ENCODE peak calls at places on chromosomes 3 and 15, in nine cellular contexts. R is GM12878, C is heart left ventricle, D is body of pancreas, U is WTC11, M is AG09309, P is Panc1, J is tibial nerve, A is neural crest cell. T is an unnamed sample.
A peak's percentile ranks its signal among the peaks of the same experiment; 100 is the strongest.

GRCh38 chr3:66789584-66790237 is 208.4 kb upstream of the KBTBD8 start:
- DNase-seq in R (no peak), C (no peak), D (peak; percentile 7), U (no peak), M (no peak), P (no peak), J (no peak), A (no peak), T (no peak)

GRCh38 chr15:74614744-74615312 is 808 bp upstream of the CLK3 start:
- DNase-seq in R (peak; percentile 62), C (peak; percentile 93), D (peak; percentile 80), U (peak; percentile 60), M (no peak), P (no peak), J (peak; percentile 69), A (peak; percentile 39), T (peak; percentile 84)

GRCh38 chr3:46218310-46218709 is 10.2 kb upstream of the CCR1 start:
- DNase-seq in R (no peak), C (no peak), D (no peak), U (no peak), M (no peak), P (no peak), J (no peak), A (no peak), T (no peak)

GRCh38 chr15:100301905-100302431 is 39.8 kb downstream of the ADAMTS17 start:
- DNase-seq in R (no peak), C (no peak), D (no peak), U (no peak), M (no peak), P (no peak), J (no peak), A (no peak), T (no peak)

GRCh38 chr3:42052132-42052866 is 38.9 kb upstream of the TRAK1 start:
- DNase-seq in R (no peak), C (no peak), D (no peak), U (no peak), M (no peak), P (no peak), J (no peak), A (no peak), T (no peak)

GRCh38 chr15:60423540-60423939 is 25.8 kb upstream of the ANXA2 start:
- DNase-seq in R (no peak), C (no peak), D (no peak), U (no peak), M (peak; percentile 75), P (no peak), J (no peak), A (no peak), T (no peak)

GRCh38 chr15:87762110-87762509 is 494.4 kb downstream of the NTRK3 start:
- DNase-seq in R (no peak), C (no peak), D (no peak), U (no peak), M (no peak), P (no peak), J (peak; percentile 24), A (no peak), T (no peak)

GRCh38 chr3:134281912-134282658 is 31.4 kb upstream of the RYK start:
- DNase-seq in R (no peak), C (no peak), D (no peak), U (no peak), M (no peak), P (no peak), J (no peak), A (no peak), T (no peak)

GRCh38 chr15:85623648-85624047 is 171.1 kb downstream of the KLHL25 start:
- DNase-seq in R (no peak), C (no peak), D (no peak), U (no peak), M (no peak), P (no peak), J (no peak), A (no peak), T (no peak)

GRCh38 chr15:63186065-63186464 is 3.3 kb upstream of the RAB8B start:
- DNase-seq in R (no peak), C (no peak), D (no peak), U (no peak), M (no peak), P (no peak), J (no peak), A (no peak), T (no peak)

GRCh38 chr3:149763565-149763964 is 11.3 kb upstream of the COMMD2 start:
- DNase-seq in R (no peak), C (no peak), D (no peak), U (no peak), M (no peak), P (no peak), J (no peak), A (no peak), T (no peak)

GRCh38 chr3:149764302-149764701 is 12.0 kb upstream of the COMMD2 start:
- DNase-seq in R (no peak), C (no peak), D (no peak), U (no peak), M (no peak), P (no peak), J (no peak), A (no peak), T (no peak)

GRCh38 chr3:149768704-149769103 is 16.4 kb upstream of the COMMD2 start:
- DNase-seq in R (no peak), C (no peak), D (no peak), U (no peak), M (no peak), P (no peak), J (no peak), A (no peak), T (no peak)

GRCh38 chr3:149767720-149768119 is 15.4 kb upstream of the COMMD2 start:
- DNase-seq in R (no peak), C (no peak), D (no peak), U (no peak), M (no peak), P (no peak), J (no peak), A (no peak), T (no peak)

DNA sequence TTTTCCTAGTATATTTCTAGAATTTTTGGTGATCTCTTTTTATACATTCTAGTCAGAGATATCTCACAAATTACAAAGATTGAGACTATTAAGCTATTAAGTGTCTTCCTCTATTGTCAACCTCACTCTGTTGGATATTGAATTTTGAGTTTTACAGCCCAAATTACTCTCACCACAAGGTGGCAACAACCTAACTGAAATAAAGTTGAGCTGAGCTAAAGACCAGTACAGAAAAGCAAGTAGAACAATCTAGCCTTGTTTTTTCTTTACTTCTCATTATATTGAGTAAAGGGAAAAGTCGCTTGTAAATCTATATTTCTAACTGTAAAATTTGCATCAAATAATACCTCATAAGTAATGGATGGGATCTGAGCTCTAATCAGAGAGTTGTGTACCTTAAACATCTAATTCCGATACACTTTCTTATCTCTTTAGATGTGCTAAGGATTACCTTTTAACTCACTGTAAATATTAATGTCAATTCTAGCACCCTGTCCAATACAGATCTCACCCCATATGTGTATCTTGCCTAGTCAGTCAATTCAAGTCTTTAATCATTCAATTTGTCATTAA is 13.6 kb upstream of the COMMD2 start:
- DNase-seq in R (no peak), C (no peak), D (no peak), U (no peak), M (peak; percentile 28), P (no peak), J (peak; percentile 39), A (no peak), T (no peak)
- TF ChIP-seq CTCF in R (peak; percentile 52), C (no peak), D (peak; percentile 53), U (no peak), M (peak; percentile 61), P (peak; percentile 66), J (peak; percentile 60), A (peak; percentile 69), T (peak; percentile 58)

GRCh38 chr15:51727141-51727897 is 10.1 kb downstream of the LYSMD2 start:
- DNase-seq in R (no peak), C (no peak), D (no peak), U (no peak), M (no peak), P (no peak), J (no peak), A (no peak), T (no peak)
- TF ChIP-seq CTCF in R (peak; percentile 42), C (no peak), D (no peak), U (no peak), M (peak; percentile 33), P (peak; percentile 21), J (no peak), A (no peak), T (no peak)

GRCh38 chr3:14913926-14914776 is 33.2 kb upstream of the NR2C2 start:
- DNase-seq in R (no peak), C (no peak), D (no peak), U (peak; percentile 46), M (no peak), P (no peak), J (no peak), A (peak; percentile 14), T (no peak)
- TF ChIP-seq CTCF in R (no peak), C (no peak), D (no peak), U (no peak), M (no peak), P (no peak), J (no peak), A (peak; percentile 50), T (no peak)

GRCh38 chr15:45635191-45635638 is 386 bp downstream of the SQOR start:
- DNase-seq in R (no peak), C (peak; percentile 79), D (peak; percentile 83), U (peak; percentile 64), M (no peak), P (no peak), J (peak; percentile 46), A (peak; percentile 50), T (peak; percentile 85)
- TF ChIP-seq CTCF in R (peak; percentile 57), C (peak; percentile 51), D (peak; percentile 53), U (peak; percentile 35), M (peak; percentile 61), P (peak; percentile 87), J (peak; percentile 28), A (peak; percentile 56), T (no peak)

DNA sequence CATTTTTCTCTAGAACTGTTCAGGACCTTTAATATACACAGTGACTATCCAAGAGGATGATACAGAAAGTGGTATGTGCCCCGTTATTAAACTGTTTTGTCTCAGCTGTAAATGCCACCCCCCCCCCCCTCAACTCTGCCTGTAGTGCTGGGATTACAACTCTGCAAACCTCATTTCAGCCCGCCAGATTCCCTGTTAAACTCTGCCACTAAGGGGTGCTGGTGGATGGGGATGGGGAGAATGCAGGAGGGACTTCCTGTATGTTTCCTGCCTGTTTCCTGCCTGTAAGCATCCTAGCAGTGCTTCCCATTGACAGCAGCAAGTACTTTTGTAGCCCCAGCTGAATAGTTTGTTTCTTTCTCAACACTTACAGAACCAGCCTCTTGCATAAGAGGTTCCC is 301.7 kb upstream of the RORA start:
- DNase-seq in R (no peak), C (no peak), D (no peak), U (peak; percentile 35), M (no peak), P (no peak), J (no peak), A (no peak), T (no peak)
- TF ChIP-seq CTCF in R (no peak), C (no peak), D (no peak), U (no peak), M (peak; percentile 6), P (no peak), J (no peak), A (no peak), T (no peak)

DNA sequence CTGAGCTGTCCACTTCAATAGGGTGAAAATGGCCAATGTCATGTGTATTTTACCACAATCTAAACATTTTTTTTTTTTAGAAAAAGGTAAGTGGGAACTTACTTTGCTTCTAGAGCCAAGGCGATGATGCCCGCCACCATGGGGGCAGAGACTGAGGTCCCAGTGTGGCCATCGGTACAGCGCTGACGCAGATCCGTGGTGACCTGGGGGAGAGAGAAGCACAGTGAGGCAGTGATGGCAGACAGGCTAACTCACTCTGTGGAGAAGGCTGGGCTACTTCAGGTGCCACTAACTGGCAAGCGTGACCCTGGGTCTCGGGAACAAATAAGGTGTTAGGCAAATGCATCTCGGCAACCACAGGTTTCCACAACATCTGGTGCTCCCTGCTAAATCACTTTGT is 94.3 kb upstream of the SNRPA1 start:
- DNase-seq in R (no peak), C (no peak), D (no peak), U (no peak), M (no peak), P (no peak), J (no peak), A (no peak), T (peak; percentile 8)
- TF ChIP-seq CTCF in R (no peak), C (no peak), D (no peak), U (no peak), M (no peak), P (no peak), J (no peak), A (no peak), T (no peak)